ENCODE peak calls at places on chromosomes 5 and 9, in nine cellular contexts. One of them, this sample, is unnamed.

GRCh38 chr5:124580512-124580911 is 165.9 kb downstream of the ZNF608 start:
- DNase-seq in right atrium auricular region: no peak
- DNase-seq in A673: no peak
- DNase-seq in upper lobe of right lung: no peak
- DNase-seq in naive thymus-derived CD4-positive, alpha-beta T cell: no peak
- DNase-seq in CD8-positive, alpha-beta T cell: no peak
- DNase-seq in left ventricle myocardium inferior: no peak
- DNase-seq in psoas muscle: no peak
- DNase-seq in HAP-1: no peak
- DNase-seq in this sample: no peak

GRCh38 chr5:13939647-13940046 is 4.8 kb downstream of the DNAH5 start:
- DNase-seq in right atrium auricular region: no peak
- DNase-seq in A673: peak; percentile 5
- DNase-seq in upper lobe of right lung: no peak
- DNase-seq in naive thymus-derived CD4-positive, alpha-beta T cell: no peak
- DNase-seq in CD8-positive, alpha-beta T cell: no peak
- DNase-seq in left ventricle myocardium inferior: no peak
- DNase-seq in psoas muscle: no peak
- DNase-seq in HAP-1: no peak
- DNase-seq in this sample: no peak

GRCh38 chr9:135512241-135512603 is 9.0 kb upstream of the LCN1 start:
- DNase-seq in right atrium auricular region: no peak
- DNase-seq in A673: no peak
- DNase-seq in upper lobe of right lung: no peak
- DNase-seq in naive thymus-derived CD4-positive, alpha-beta T cell: no peak
- DNase-seq in CD8-positive, alpha-beta T cell: no peak
- DNase-seq in left ventricle myocardium inferior: no peak
- DNase-seq in psoas muscle: no peak
- DNase-seq in HAP-1: no peak
- DNase-seq in this sample: no peak

GRCh38 chr5:171956314-171956713 is 50.1 kb downstream of the FBXW11 start:
- DNase-seq in right atrium auricular region: no peak
- DNase-seq in A673: no peak
- DNase-seq in upper lobe of right lung: no peak
- DNase-seq in naive thymus-derived CD4-positive, alpha-beta T cell: no peak
- DNase-seq in CD8-positive, alpha-beta T cell: no peak
- DNase-seq in left ventricle myocardium inferior: no peak
- DNase-seq in psoas muscle: no peak
- DNase-seq in HAP-1: no peak
- DNase-seq in this sample: no peak

GRCh38 chr5:32362527-32362926 is 49.8 kb upstream of the MTMR12 start:
- DNase-seq in right atrium auricular region: no peak
- DNase-seq in A673: no peak
- DNase-seq in upper lobe of right lung: no peak
- DNase-seq in naive thymus-derived CD4-positive, alpha-beta T cell: no peak
- DNase-seq in CD8-positive, alpha-beta T cell: no peak
- DNase-seq in left ventricle myocardium inferior: no peak
- DNase-seq in psoas muscle: no peak
- DNase-seq in HAP-1: no peak
- DNase-seq in this sample: no peak

GRCh38 chr9:92640398-92641091 is 29.4 kb downstream of the IPPK start:
- DNase-seq in right atrium auricular region: peak; percentile 44
- DNase-seq in A673: no peak
- DNase-seq in upper lobe of right lung: no peak
- DNase-seq in naive thymus-derived CD4-positive, alpha-beta T cell: no peak
- DNase-seq in CD8-positive, alpha-beta T cell: no peak
- DNase-seq in left ventricle myocardium inferior: no peak
- DNase-seq in psoas muscle: no peak
- DNase-seq in HAP-1: no peak
- DNase-seq in this sample: no peak

GRCh38 chr9:36665921-36666429 is 93.3 kb downstream of the MELK start:
- DNase-seq in right atrium auricular region: no peak
- DNase-seq in A673: no peak
- DNase-seq in upper lobe of right lung: no peak
- DNase-seq in naive thymus-derived CD4-positive, alpha-beta T cell: no peak
- DNase-seq in CD8-positive, alpha-beta T cell: no peak
- DNase-seq in left ventricle myocardium inferior: no peak
- DNase-seq in psoas muscle: no peak
- DNase-seq in HAP-1: no peak
- DNase-seq in this sample: no peak

GRCh38 chr9:134358026-134358967 is 32.0 kb downstream of the RXRA start:
- DNase-seq in right atrium auricular region: no peak
- DNase-seq in A673: peak; percentile 67
- DNase-seq in upper lobe of right lung: peak; percentile 85
- DNase-seq in naive thymus-derived CD4-positive, alpha-beta T cell: no peak
- DNase-seq in CD8-positive, alpha-beta T cell: no peak
- DNase-seq in left ventricle myocardium inferior: peak; percentile 74
- DNase-seq in psoas muscle: no peak
- DNase-seq in HAP-1: no peak
- DNase-seq in this sample: peak; percentile 66

GRCh38 chr5:141814064-141814982 is 63.9 kb downstream of the PCDH1 start:
- DNase-seq in right atrium auricular region: no peak
- DNase-seq in A673: no peak
- DNase-seq in upper lobe of right lung: peak; percentile 83
- DNase-seq in naive thymus-derived CD4-positive, alpha-beta T cell: no peak
- DNase-seq in CD8-positive, alpha-beta T cell: no peak
- DNase-seq in left ventricle myocardium inferior: peak; percentile 55
- DNase-seq in psoas muscle: no peak
- DNase-seq in HAP-1: peak; percentile 80
- DNase-seq in this sample: peak; percentile 36

GRCh38 chr5:141815051-141815795 is 63.0 kb downstream of the PCDH1 start:
- DNase-seq in right atrium auricular region: no peak
- DNase-seq in A673: no peak
- DNase-seq in upper lobe of right lung: no peak
- DNase-seq in naive thymus-derived CD4-positive, alpha-beta T cell: no peak
- DNase-seq in CD8-positive, alpha-beta T cell: no peak
- DNase-seq in left ventricle myocardium inferior: no peak
- DNase-seq in psoas muscle: no peak
- DNase-seq in HAP-1: no peak
- DNase-seq in this sample: no peak

GRCh38 chr5:141816598-141817399 is 61.4 kb downstream of the PCDH1 start:
- DNase-seq in right atrium auricular region: no peak
- DNase-seq in A673: peak; percentile 60
- DNase-seq in upper lobe of right lung: no peak
- DNase-seq in naive thymus-derived CD4-positive, alpha-beta T cell: no peak
- DNase-seq in CD8-positive, alpha-beta T cell: no peak
- DNase-seq in left ventricle myocardium inferior: no peak
- DNase-seq in psoas muscle: no peak
- DNase-seq in HAP-1: peak; percentile 82
- DNase-seq in this sample: no peak

GRCh38 chr5:141815796-141816180 is 62.4 kb downstream of the PCDH1 start:
- DNase-seq in right atrium auricular region: no peak
- DNase-seq in A673: no peak
- DNase-seq in upper lobe of right lung: no peak
- DNase-seq in naive thymus-derived CD4-positive, alpha-beta T cell: no peak
- DNase-seq in CD8-positive, alpha-beta T cell: no peak
- DNase-seq in left ventricle myocardium inferior: no peak
- DNase-seq in psoas muscle: no peak
- DNase-seq in HAP-1: no peak
- DNase-seq in this sample: no peak

DNA sequence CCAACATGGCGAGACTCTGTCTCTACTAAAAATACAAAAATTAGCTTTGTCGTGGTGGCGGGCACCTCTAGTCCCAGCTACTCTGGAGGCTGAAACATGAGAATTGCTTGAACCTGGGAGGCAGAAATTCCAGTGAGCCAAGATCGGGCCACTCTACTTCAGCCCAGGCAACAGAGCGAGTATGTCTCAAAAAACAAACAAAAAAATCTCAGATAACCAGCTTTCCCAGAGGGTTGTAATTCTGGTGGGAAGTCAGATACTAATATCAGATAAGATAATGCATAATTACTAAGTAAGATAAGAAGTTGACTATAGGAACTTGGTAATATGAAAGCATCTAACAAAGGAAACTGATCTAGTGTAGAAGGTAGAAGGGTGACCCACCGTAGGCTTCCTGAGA is 60.6 kb downstream of the PCDH1 start:
- DNase-seq in right atrium auricular region: no peak
- DNase-seq in A673: no peak
- DNase-seq in upper lobe of right lung: no peak
- DNase-seq in naive thymus-derived CD4-positive, alpha-beta T cell: no peak
- DNase-seq in CD8-positive, alpha-beta T cell: no peak
- DNase-seq in left ventricle myocardium inferior: no peak
- DNase-seq in psoas muscle: no peak
- DNase-seq in HAP-1: no peak
- DNase-seq in this sample: no peak
- H3K27me3 ChIP-seq in right atrium auricular region: no peaks in the 10 kb centered on the region
- H3K27me3 ChIP-seq in A673: no peaks in the 10 kb centered on the region
- H3K27me3 ChIP-seq in upper lobe of right lung: no peaks in the 10 kb centered on the region
- H3K27me3 ChIP-seq in naive thymus-derived CD4-positive, alpha-beta T cell: no peaks in the 10 kb centered on the region
- H3K27me3 ChIP-seq in CD8-positive, alpha-beta T cell: no peaks in the 10 kb centered on the region
- H3K27me3 ChIP-seq in left ventricle myocardium inferior: peaks cover 52% of the 10 kb centered on the region
- H3K27me3 ChIP-seq in psoas muscle: no peaks in the 10 kb centered on the region
- H3K27me3 ChIP-seq in HAP-1: no peaks in the 10 kb centered on the region
- H3K27me3 ChIP-seq in this sample: no peaks in the 10 kb centered on the region

GRCh38 chr9:81430727-81431126 is 258.6 kb downstream of the TLE1 start:
- DNase-seq in right atrium auricular region: no peak
- DNase-seq in A673: no peak
- DNase-seq in upper lobe of right lung: no peak
- DNase-seq in naive thymus-derived CD4-positive, alpha-beta T cell: no peak
- DNase-seq in CD8-positive, alpha-beta T cell: no peak
- DNase-seq in left ventricle myocardium inferior: no peak
- DNase-seq in psoas muscle: no peak
- DNase-seq in HAP-1: no peak
- DNase-seq in this sample: no peak
- H3K9me3 ChIP-seq in right atrium auricular region: peaks cover 28% of the 10 kb centered on the region
- H3K9me3 ChIP-seq in A673: peaks cover 16% of the 10 kb centered on the region
- H3K9me3 ChIP-seq in upper lobe of right lung: peaks cover 6% of the 10 kb centered on the region
- H3K9me3 ChIP-seq in naive thymus-derived CD4-positive, alpha-beta T cell: no peaks in the 10 kb centered on the region
- H3K9me3 ChIP-seq in CD8-positive, alpha-beta T cell: no peaks in the 10 kb centered on the region
- H3K9me3 ChIP-seq in left ventricle myocardium inferior: peaks cover 36% of the 10 kb centered on the region
- H3K9me3 ChIP-seq in psoas muscle: peaks cover 22% of the 10 kb centered on the region
- H3K9me3 ChIP-seq in HAP-1: no peaks in the 10 kb centered on the region
- H3K9me3 ChIP-seq in this sample: no peaks in the 10 kb centered on the region

DNA sequence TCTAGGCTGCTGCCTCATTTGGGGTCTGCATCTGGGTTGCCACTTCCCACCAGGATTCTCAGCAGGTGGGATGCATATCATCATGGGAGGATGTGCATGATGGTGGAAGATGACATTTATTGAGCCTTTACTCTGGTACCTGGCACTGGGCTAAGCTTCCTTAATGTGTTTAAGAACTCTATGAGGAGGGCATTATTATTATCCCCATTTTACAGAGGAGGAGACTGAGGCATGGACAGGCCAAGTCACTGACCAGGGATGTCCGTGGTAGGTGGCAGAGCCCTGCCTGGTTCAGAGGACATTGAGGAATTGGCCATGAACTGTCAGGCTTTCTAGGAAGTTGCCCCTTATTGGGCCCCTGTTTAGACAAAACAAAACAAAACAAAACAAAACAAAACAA is 31.1 kb upstream of the TIFAB start:
- DNase-seq in right atrium auricular region: no peak
- DNase-seq in A673: no peak
- DNase-seq in upper lobe of right lung: no peak
- DNase-seq in naive thymus-derived CD4-positive, alpha-beta T cell: no peak
- DNase-seq in CD8-positive, alpha-beta T cell: no peak
- DNase-seq in left ventricle myocardium inferior: no peak
- DNase-seq in psoas muscle: no peak
- DNase-seq in HAP-1: no peak
- DNase-seq in this sample: no peak
- H3K27me3 ChIP-seq in right atrium auricular region: peaks cover 11% of the 10 kb centered on the region
- H3K27me3 ChIP-seq in A673: peaks cover 26% of the 10 kb centered on the region
- H3K27me3 ChIP-seq in upper lobe of right lung: peaks cover 27% of the 10 kb centered on the region
- H3K27me3 ChIP-seq in naive thymus-derived CD4-positive, alpha-beta T cell: no peaks in the 10 kb centered on the region
- H3K27me3 ChIP-seq in CD8-positive, alpha-beta T cell: peaks cover 5% of the 10 kb centered on the region
- H3K27me3 ChIP-seq in left ventricle myocardium inferior: peaks cover 89% of the 10 kb centered on the region
- H3K27me3 ChIP-seq in psoas muscle: peaks cover 7% of the 10 kb centered on the region
- H3K27me3 ChIP-seq in HAP-1: no peaks in the 10 kb centered on the region
- H3K27me3 ChIP-seq in this sample: no peaks in the 10 kb centered on the region

GRCh38 chr9:2299156-2299842 is 284.2 kb downstream of the SMARCA2 start:
- DNase-seq in right atrium auricular region: no peak
- DNase-seq in A673: no peak
- DNase-seq in upper lobe of right lung: peak; percentile 77
- DNase-seq in naive thymus-derived CD4-positive, alpha-beta T cell: no peak
- DNase-seq in CD8-positive, alpha-beta T cell: no peak
- DNase-seq in left ventricle myocardium inferior: no peak
- DNase-seq in psoas muscle: no peak
- DNase-seq in HAP-1: no peak
- DNase-seq in this sample: no peak
- H3K9me3 ChIP-seq in right atrium auricular region: peaks cover 4% of the 10 kb centered on the region
- H3K9me3 ChIP-seq in A673: no peaks in the 10 kb centered on the region
- H3K9me3 ChIP-seq in upper lobe of right lung: no peaks in the 10 kb centered on the region
- H3K9me3 ChIP-seq in naive thymus-derived CD4-positive, alpha-beta T cell: no peaks in the 10 kb centered on the region
- H3K9me3 ChIP-seq in CD8-positive, alpha-beta T cell: no peaks in the 10 kb centered on the region
- H3K9me3 ChIP-seq in left ventricle myocardium inferior: no peaks in the 10 kb centered on the region
- H3K9me3 ChIP-seq in psoas muscle: no peaks in the 10 kb centered on the region
- H3K9me3 ChIP-seq in HAP-1: no peaks in the 10 kb centered on the region
- H3K9me3 ChIP-seq in this sample: no peaks in the 10 kb centered on the region

DNA sequence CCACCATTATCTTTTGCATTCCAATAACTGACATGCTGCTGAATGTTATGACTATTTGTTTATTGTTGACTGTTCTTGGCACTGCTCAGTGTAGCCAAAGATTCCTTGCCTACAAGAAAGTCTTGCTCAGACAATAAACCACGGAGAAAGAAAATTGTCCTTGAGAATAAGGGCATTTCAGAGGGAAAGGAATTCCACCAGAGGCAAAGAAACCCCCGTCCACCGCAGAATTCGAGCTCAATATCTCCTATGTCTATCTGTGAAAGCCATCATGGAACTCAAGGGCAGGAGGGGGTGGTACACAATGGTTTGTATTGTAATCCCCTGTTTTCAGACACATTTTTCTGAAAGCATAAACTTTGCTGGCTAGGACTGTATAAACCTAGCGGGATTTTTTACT is 70.3 kb upstream of the ADAMTS16 start:
- DNase-seq in right atrium auricular region: no peak
- DNase-seq in A673: no peak
- DNase-seq in upper lobe of right lung: no peak
- DNase-seq in naive thymus-derived CD4-positive, alpha-beta T cell: no peak
- DNase-seq in CD8-positive, alpha-beta T cell: no peak
- DNase-seq in left ventricle myocardium inferior: no peak
- DNase-seq in psoas muscle: no peak
- DNase-seq in HAP-1: no peak
- DNase-seq in this sample: no peak
- H3K27me3 ChIP-seq in right atrium auricular region: no peaks in the 10 kb centered on the region
- H3K27me3 ChIP-seq in A673: peaks cover 59% of the 10 kb centered on the region
- H3K27me3 ChIP-seq in upper lobe of right lung: no peaks in the 10 kb centered on the region
- H3K27me3 ChIP-seq in naive thymus-derived CD4-positive, alpha-beta T cell: no peaks in the 10 kb centered on the region
- H3K27me3 ChIP-seq in CD8-positive, alpha-beta T cell: no peaks in the 10 kb centered on the region
- H3K27me3 ChIP-seq in left ventricle myocardium inferior: peaks cover 25% of the 10 kb centered on the region
- H3K27me3 ChIP-seq in psoas muscle: no peaks in the 10 kb centered on the region
- H3K27me3 ChIP-seq in HAP-1: no peaks in the 10 kb centered on the region
- H3K27me3 ChIP-seq in this sample: no peaks in the 10 kb centered on the region

DNA sequence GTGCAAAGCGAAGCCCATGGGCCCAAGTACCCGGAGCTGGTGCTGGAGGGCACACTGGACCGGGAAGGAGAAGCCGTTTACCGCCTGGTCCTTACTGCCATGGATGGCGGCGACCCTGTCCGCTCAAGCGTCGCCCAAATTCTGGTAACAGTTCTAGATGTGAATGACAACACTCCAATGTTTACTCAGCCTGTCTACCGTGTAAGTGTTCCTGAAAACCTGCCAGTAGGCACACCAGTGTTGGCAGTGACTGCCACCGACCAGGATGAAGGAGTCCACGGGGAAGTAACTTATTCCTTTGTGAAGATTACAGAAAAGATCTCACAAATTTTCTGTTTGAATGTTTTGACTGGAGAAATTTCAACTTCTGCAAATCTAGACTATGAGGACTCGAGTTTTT is 936 bp downstream of the PCDHGA6 start:
- DNase-seq in right atrium auricular region: no peak
- DNase-seq in A673: no peak
- DNase-seq in upper lobe of right lung: no peak
- DNase-seq in naive thymus-derived CD4-positive, alpha-beta T cell: no peak
- DNase-seq in CD8-positive, alpha-beta T cell: no peak
- DNase-seq in left ventricle myocardium inferior: no peak
- DNase-seq in psoas muscle: no peak
- DNase-seq in HAP-1: no peak
- DNase-seq in this sample: no peak
- H3K9me3 ChIP-seq in right atrium auricular region: peaks cover 93% of the 10 kb centered on the region
- H3K9me3 ChIP-seq in A673: peaks cover 33% of the 10 kb centered on the region
- H3K9me3 ChIP-seq in upper lobe of right lung: peaks cover 36% of the 10 kb centered on the region
- H3K9me3 ChIP-seq in naive thymus-derived CD4-positive, alpha-beta T cell: no peaks in the 10 kb centered on the region
- H3K9me3 ChIP-seq in CD8-positive, alpha-beta T cell: peaks cover 5% of the 10 kb centered on the region
- H3K9me3 ChIP-seq in left ventricle myocardium inferior: peaks cover 98% of the 10 kb centered on the region
- H3K9me3 ChIP-seq in psoas muscle: peaks cover 16% of the 10 kb centered on the region
- H3K9me3 ChIP-seq in HAP-1: no peaks in the 10 kb centered on the region
- H3K9me3 ChIP-seq in this sample: peaks cover 24% of the 10 kb centered on the region